ENCODE peak calls at places on chromosome 2, in nine cellular contexts. S is keratinocyte; P is A549; J is spleen; X is GM20000; D is activated CD8-positive, alpha-beta T cell treated with anti-CD3 and anti-CD28 coated beads for 36 hours; R is RWPE1; K is epithelial cell of proximal tubule; F is body of pancreas. O is an unnamed sample.

GRCh38 chr2:62806231-62806630 is 100.7 kb downstream of the EHBP1 start:
- DNase-seq in R (no peak), D (no peak), J (no peak), K (no peak), P (no peak), S (no peak), F (no peak), X (no peak), O (no peak)

GRCh38 chr2:40302751-40303150 is 149.1 kb downstream of the SLC8A1 start:
- DNase-seq in J (no peak), X (no peak), P (no peak), D (no peak), F (no peak), S (no peak), R (no peak), K (no peak), O (no peak)

GRCh38 chr2:8049851-8050571 is 631.8 kb upstream of the ID2 start:
- DNase-seq in D (peak), K (no peak), X (peak), S (no peak), R (no peak), J (no peak), F (no peak), P (no peak), O (no peak)

GRCh38 chr2:182372661-182373060 is 54.2 kb downstream of the PDE1A start:
- DNase-seq in J (no peak), D (no peak), X (no peak), R (peak), K (peak), S (peak), P (peak), F (no peak), O (no peak)

GRCh38 chr2:113105047-113105446 is 22.4 kb upstream of the IL1RN start:
- DNase-seq in K (no peak), J (no peak), P (peak), D (peak), R (peak), S (no peak), X (no peak), F (no peak), O (no peak)

GRCh38 chr2:15050483-15050882 is 418.0 kb downstream of the LRATD1 start:
- DNase-seq in R (no peak), J (no peak), X (no peak), K (no peak), F (no peak), D (no peak), P (no peak), S (no peak), O (no peak)

GRCh38 chr2:228181098-228182019 is at the start of gene SPHKAP:
- DNase-seq in X (no peak), K (no peak), F (no peak), S (no peak), D (no peak), R (no peak), P (peak), J (peak), O (no peak)

GRCh38 chr2:235235977-235236767 is 257.7 kb upstream of the AGAP1 start:
- DNase-seq in S (no peak), F (no peak), J (no peak), X (no peak), R (no peak), D (no peak), K (no peak), P (no peak), O (no peak)

GRCh38 chr2:31002510-31002909 is 135.7 kb downstream of the GALNT14 start:
- DNase-seq in X (no peak), D (no peak), P (no peak), R (no peak), F (no peak), J (no peak), K (no peak), S (no peak), O (no peak)

GRCh38 chr2:27871805-27872204 is 18.4 kb downstream of the RBKS start:
- DNase-seq in X (no peak), R (no peak), S (no peak), J (no peak), D (no peak), K (no peak), F (no peak), P (peak), O (no peak)

GRCh38 chr2:151289972-151290335 is 486 bp upstream of the NMI start:
- DNase-seq in S (no peak), X (no peak), J (no peak), R (peak), P (peak), F (peak), D (peak), K (no peak), O (no peak)

GRCh38 chr2:199131876-199132275 is 325.9 kb downstream of the SATB2 start:
- DNase-seq in P (no peak), D (no peak), K (no peak), S (no peak), J (no peak), R (no peak), F (no peak), X (no peak), O (no peak)

GRCh38 chr2:182245963-182246362 is 180.9 kb downstream of the PDE1A start:
- DNase-seq in R (no peak), F (no peak), X (no peak), P (no peak), D (no peak), K (no peak), S (peak), J (no peak), O (no peak)

GRCh38 chr2:27050996-27051901 is at the start of gene AGBL5:
- DNase-seq in D (peak), R (peak), K (peak), J (peak), P (peak), S (peak), F (peak), X (peak), O (peak)

DNA sequence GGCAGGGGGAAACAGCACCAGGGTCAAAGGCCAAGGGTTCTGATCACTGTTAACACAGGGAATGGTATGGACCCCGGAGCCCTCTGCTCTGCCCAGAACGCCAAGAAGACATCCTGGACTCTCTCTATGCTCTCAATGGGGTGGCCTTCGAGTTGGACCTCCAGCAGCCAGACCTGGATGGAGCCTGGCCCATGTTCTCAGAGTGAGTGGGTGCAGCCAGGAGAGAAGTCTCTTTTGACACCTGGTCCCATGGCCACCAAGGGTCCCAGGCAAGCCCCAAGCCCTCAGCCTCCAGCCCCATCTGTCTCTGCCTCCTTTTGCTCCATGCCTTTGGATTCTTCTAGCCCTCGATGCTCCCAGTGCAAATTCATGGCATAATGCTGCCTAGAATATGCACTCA is 4.1 kb downstream of the RUFY4 start:
- DNase-seq in F (no peak), X (no peak), R (no peak), D (no peak), K (no peak), S (no peak), J (no peak), P (no peak), O (no peak)
- TF ChIP-seq CTCF in F (no peak), X (no peak), R (no peak), D (no peak), K (no peak), S (no peak), J (no peak), P (no peak), O (no peak)

GRCh38 chr2:167964650-167965404 is 282.6 kb downstream of the STK39 start:
- DNase-seq in F (no peak), K (no peak), X (no peak), D (no peak), P (no peak), S (no peak), R (no peak), J (no peak), O (no peak)
- TF ChIP-seq CTCF in F (peak), K (peak), X (no peak), D (no peak), P (peak), S (no peak), R (no peak), J (no peak), O (no peak)

DNA sequence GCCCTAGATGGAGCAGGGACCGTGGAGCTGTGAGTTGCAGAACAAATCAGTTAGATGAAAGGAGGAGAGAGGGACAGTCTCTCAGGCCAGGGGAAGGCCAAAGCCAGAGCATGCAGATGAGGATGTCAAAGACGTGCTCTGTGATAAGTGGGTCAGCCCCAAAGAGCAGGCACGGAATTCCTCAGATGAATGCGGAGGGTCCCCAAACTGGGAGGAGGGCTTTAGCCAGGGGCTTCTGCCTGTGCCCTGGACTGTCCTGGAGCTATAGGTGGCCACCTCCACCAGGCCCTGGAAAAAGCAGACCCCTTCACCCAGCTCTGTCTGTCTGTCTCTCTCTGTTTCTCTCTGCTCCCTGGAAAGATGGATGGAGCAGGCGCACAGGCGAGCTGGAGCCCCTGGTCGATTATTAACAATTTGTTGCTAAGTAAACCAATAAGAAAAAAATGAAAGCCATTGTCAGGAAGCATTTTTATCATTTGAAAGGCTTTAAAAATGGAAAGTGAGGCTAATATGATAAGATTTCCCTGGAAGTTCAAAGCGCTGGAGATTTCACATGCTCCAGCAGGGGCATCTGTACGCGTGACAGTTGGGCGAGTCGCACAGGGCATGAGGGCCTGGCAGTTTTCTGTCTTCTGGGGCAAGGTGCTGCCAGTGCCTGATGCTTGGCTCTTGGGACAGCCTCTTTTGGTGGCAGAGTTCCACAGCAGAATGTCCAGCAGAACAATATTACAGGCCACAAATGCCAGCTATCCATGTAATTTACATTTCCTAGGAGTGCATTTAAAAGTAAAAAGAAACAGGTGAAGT is 241.0 kb downstream of the GLI2 start:
- DNase-seq in R (no peak), K (no peak), J (peak), P (no peak), F (no peak), S (no peak), X (no peak), D (no peak), O (no peak)
- TF ChIP-seq CTCF in R (no peak), K (no peak), J (no peak), P (no peak), F (no peak), S (no peak), X (no peak), D (no peak), O (no peak)

GRCh38 chr2:218448934-218449333 is 30.0 kb downstream of the VIL1 start:
- DNase-seq in P (peak), D (no peak), F (no peak), R (peak), S (peak), K (no peak), J (no peak), X (no peak), O (no peak)
- TF ChIP-seq CTCF in P (no peak), D (no peak), F (no peak), R (no peak), S (no peak), K (no peak), J (no peak), X (no peak), O (no peak)

GRCh38 chr2:240467659-240468299 is 32.3 kb downstream of the GPC1 start:
- DNase-seq in F (peak), J (peak), P (no peak), K (no peak), X (peak), S (no peak), R (no peak), D (no peak), O (peak)
- TF ChIP-seq CTCF in F (no peak), J (no peak), P (no peak), K (no peak), X (no peak), S (peak), R (no peak), D (no peak), O (no peak)

GRCh38 chr2:153109793-153110192 is 368.8 kb downstream of the RPRM start:
- DNase-seq in K (no peak), P (no peak), S (no peak), X (no peak), R (no peak), F (no peak), J (no peak), D (no peak), O (no peak)

GRCh38 chr2:153115141-153115540 is 363.4 kb downstream of the RPRM start:
- DNase-seq in X (no peak), F (no peak), P (no peak), D (no peak), K (no peak), J (no peak), R (no peak), S (no peak), O (no peak)

GRCh38 chr2:153105829-153106578 is 372.6 kb downstream of the RPRM start:
- DNase-seq in S (no peak), F (no peak), R (no peak), J (no peak), X (no peak), D (no peak), K (peak), P (peak), O (no peak)

GRCh38 chr2:153106802-153107477 is 371.6 kb downstream of the RPRM start:
- DNase-seq in D (no peak), J (no peak), P (no peak), S (no peak), X (peak), R (no peak), F (no peak), K (no peak), O (no peak)

DNA sequence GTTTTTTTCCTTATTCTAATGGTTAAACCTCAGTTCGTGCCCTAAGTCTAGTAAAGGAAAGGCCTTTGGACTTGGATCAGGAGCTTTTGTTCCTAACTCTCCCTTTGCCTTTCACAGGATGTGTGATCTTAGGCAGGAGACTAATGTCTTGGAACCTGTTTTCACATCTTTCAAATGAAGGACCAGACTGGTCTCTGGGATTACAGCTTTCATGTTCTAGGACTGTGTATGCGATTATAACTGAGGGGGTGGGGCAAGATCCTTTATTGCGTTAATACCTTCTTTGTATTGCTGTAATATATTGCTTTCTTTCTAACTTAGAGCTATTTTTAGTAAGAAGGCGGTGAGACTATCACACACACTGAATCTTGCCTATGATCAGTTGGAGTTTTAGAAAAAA is 368.1 kb downstream of the RPRM start:
- DNase-seq in X (no peak), F (no peak), K (no peak), R (no peak), D (no peak), J (no peak), P (no peak), S (no peak), O (no peak)
- TF ChIP-seq CTCF in X (no peak), F (no peak), K (no peak), R (no peak), D (no peak), J (no peak), P (no peak), S (no peak), O (no peak)

GRCh38 chr2:237222683-237223082 is 137.0 kb downstream of the COPS8 start:
- DNase-seq in F (no peak), P (no peak), J (no peak), S (no peak), K (no peak), R (no peak), X (no peak), D (no peak), O (no peak)
- TF ChIP-seq CTCF in F (no peak), P (no peak), J (no peak), S (no peak), K (no peak), R (no peak), X (no peak), D (no peak), O (no peak)

DNA sequence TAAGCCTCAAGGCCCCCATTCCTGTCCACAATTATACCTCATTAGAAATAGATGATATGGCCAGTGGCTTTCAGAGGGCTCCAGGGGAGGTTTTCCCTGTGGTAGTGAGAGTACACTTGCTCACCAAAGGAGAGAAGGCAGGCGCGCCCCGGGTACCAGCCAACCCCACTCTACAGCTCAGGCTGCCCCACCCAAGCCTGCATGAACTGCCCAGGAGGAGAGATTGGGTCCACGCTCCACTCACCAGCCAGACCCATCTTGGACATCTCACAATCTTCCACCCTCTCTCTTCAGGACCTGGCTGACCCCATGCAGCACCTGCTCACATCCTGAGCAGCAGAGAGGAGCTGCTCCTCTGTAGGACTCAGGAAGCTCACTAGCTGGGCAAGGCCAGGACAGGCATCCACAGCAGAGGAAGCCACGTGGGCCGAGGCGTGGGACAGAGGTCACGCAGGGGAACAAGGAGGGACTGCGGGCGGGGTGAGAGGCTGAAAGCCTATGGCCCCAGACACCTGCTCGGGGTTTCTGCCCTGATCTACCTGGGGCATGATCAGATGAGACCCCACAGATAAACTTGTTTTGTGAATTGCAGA is 53.9 kb upstream of the GLI2 start:
- DNase-seq in F (no peak), X (no peak), K (no peak), D (no peak), S (no peak), P (no peak), J (peak), R (no peak), O (no peak)
- TF ChIP-seq CTCF in F (no peak), X (no peak), K (no peak), D (no peak), S (no peak), P (no peak), J (no peak), R (no peak), O (no peak)

GRCh38 chr2:50368361-50368760 is 663.6 kb downstream of the NRXN1 start:
- DNase-seq in D (no peak), R (no peak), J (no peak), X (no peak), K (no peak), P (no peak), S (no peak), F (no peak), O (no peak)
- TF ChIP-seq CTCF in D (no peak), R (no peak), J (no peak), X (no peak), K (no peak), P (no peak), S (no peak), F (no peak), O (no peak)

DNA sequence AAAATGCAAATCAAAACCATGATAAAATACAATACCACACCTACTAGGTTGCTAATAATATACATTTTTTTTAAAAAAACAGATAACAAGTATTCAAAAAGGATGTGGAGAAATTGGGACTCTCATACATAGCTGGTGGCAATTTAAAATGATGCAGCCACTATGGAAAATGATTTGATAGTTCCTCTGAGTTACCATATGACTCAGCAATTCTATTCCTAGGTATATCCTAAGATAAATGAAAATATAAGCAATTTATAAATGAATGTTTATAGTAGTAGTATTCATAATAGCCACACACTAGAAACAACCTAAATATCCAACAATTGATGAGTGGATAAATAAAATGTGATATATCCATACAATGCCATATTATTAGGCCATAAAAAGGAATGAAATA is 210.2 kb downstream of the MREG start:
- DNase-seq in S (no peak), X (no peak), D (no peak), R (no peak), K (no peak), P (no peak), F (no peak), J (no peak), O (no peak)
- TF ChIP-seq CTCF in S (no peak), X (no peak), D (no peak), R (no peak), K (no peak), P (no peak), F (no peak), J (no peak), O (no peak)